ENCODE peak calls at places on chromosomes 7 and 10, in four cellular contexts. C is HEK293T, P is nephron progenitor cell, B is AG04450. Y is an unnamed sample.

GRCh38 chr10:124193309-124193696 is 99.9 kb upstream of the CHST15 start:
- DNase-seq in C (no peak), P (no peak), B (no peak), Y (no peak)

GRCh38 chr10:21516270-21517131 is 9.0 kb downstream of the SKIDA1 start:
- DNase-seq in C (no peak), P (peak; percentile 68), B (no peak), Y (peak; percentile 68)

GRCh38 chr10:31771345-31771831 is 157.2 kb downstream of the ARHGAP12 start:
- DNase-seq in C (no peak), P (no peak), B (no peak), Y (no peak)

GRCh38 chr10:105656880-105657279 is 1015.8 kb downstream of the SORCS3 start:
- DNase-seq in C (no peak), P (no peak), B (no peak), Y (no peak)

GRCh38 chr7:159093351-159093971 is 51.2 kb downstream of the VIPR2 start:
- DNase-seq in C (no peak), P (no peak), B (no peak), Y (no peak)

GRCh38 chr7:19024261-19024660 is 93.2 kb downstream of the TWIST1 start:
- DNase-seq in C (no peak), P (no peak), B (peak; percentile 46), Y (no peak)

GRCh38 chr7:633381-634018 is 93.0 kb upstream of the DNAAF5 start:
- DNase-seq in C (no peak), P (no peak), B (no peak), Y (no peak)

GRCh38 chr10:80539421-80539999 is 1.8 kb downstream of the SH2D4B start:
- DNase-seq in C (no peak), P (no peak), B (no peak), Y (no peak)

GRCh38 chr7:158759245-158759614 is 54.6 kb upstream of the NCAPG2 start:
- DNase-seq in C (no peak), P (no peak), B (no peak), Y (no peak)

GRCh38 chr7:44375926-44376342 is 50.5 kb upstream of the CAMK2B start:
- DNase-seq in C (no peak), P (no peak), B (no peak), Y (no peak)

GRCh38 chr7:127391591-127392181 is 822 bp downstream of the ZNF800 start:
- DNase-seq in C (peak; percentile 35), P (no peak), B (no peak), Y (peak; percentile 28)

GRCh38 chr10:29237786-29238185 is 51.1 kb upstream of the LYZL1 start:
- DNase-seq in C (no peak), P (no peak), B (no peak), Y (no peak)

GRCh38 chr10:74909665-74910064 is 83.3 kb downstream of the KAT6B start:
- DNase-seq in C (no peak), P (no peak), B (no peak), Y (no peak)